ENCODE peak calls at places on chromosomes 16 and 17, in seven cellular contexts. F, H, T, J, O, G and I are unnamed samples.
A peak's percentile ranks its signal among the peaks of the same experiment; 100 is the strongest.

GRCh38 chr16:57959121-57959520 is 11.8 kb downstream of the CNGB1 start:
- DNase-seq in O (no peak), G (no peak), H (no peak), F (no peak), J (no peak), T (no peak), I (no peak)

GRCh38 chr17:15885770-15886169 is 59.2 kb upstream of the ADORA2B start:
- DNase-seq in T (no peak), F (no peak), J (no peak), O (no peak), H (no peak), G (no peak), I (no peak)

GRCh38 chr17:78474631-78475146 is 96.2 kb downstream of the PGS1 start:
- DNase-seq in O (no peak), J (no peak), F (no peak), H (no peak), G (no peak), T (no peak), I (no peak)

GRCh38 chr16:24681793-24682192 is 47.7 kb upstream of the TNRC6A start:
- DNase-seq in T (no peak), G (no peak), J (no peak), H (no peak), O (no peak), F (no peak), I (no peak)

GRCh38 chr17:61144137-61144536 is 255.5 kb upstream of the TBX2 start:
- DNase-seq in H (no peak), O (no peak), T (no peak), J (no peak), F (no peak), G (no peak), I (no peak)

GRCh38 chr16:50313596-50314483 is 47.5 kb downstream of the ADCY7 start:
- DNase-seq in T (peak; percentile 46), J (no peak), F (no peak), O (no peak), G (no peak), H (peak; percentile 25), I (peak; percentile 30)

GRCh38 chr17:79747508-79748295 is 17.0 kb downstream of the ENPP7 start:
- DNase-seq in T (no peak), O (no peak), H (no peak), G (no peak), F (peak; percentile 44), J (no peak), I (no peak)

GRCh38 chr17:72751746-72752145 is 340.7 kb downstream of the SLC39A11 start:
- DNase-seq in F (no peak), T (no peak), G (no peak), O (no peak), J (no peak), H (no peak), I (no peak)

GRCh38 chr16:65975049-65975708 is 391.3 kb upstream of the CDH5 start:
- DNase-seq in G (no peak), F (no peak), T (no peak), H (no peak), J (no peak), O (no peak), I (no peak)

GRCh38 chr17:4945944-4946280 is 2.4 kb downstream of the PFN1 start:
- DNase-seq in G (no peak), H (no peak), O (no peak), J (no peak), F (no peak), T (no peak), I (no peak)

GRCh38 chr16:27779719-27780161 is 229.8 kb downstream of the KATNIP start:
- DNase-seq in O (no peak), F (no peak), G (no peak), H (peak; percentile 60), J (no peak), T (peak; percentile 70), I (peak; percentile 26)

GRCh38 chr16:69371564-69371963 is 14.2 kb downstream of the TERF2 start:
- DNase-seq in O (no peak), H (no peak), T (no peak), F (no peak), J (peak; percentile 47), G (no peak), I (no peak)

GRCh38 chr16:10683160-10683559 is 11.6 kb downstream of the TEKT5 start:
- DNase-seq in H (no peak), T (no peak), J (no peak), O (no peak), G (no peak), F (no peak), I (no peak)